ENCODE peak calls at places on chromosomes 1 and 21, in four cellular contexts. One of them, this sample, is unnamed.

GRCh38 chr1:31105646-31106045 is 40.1 kb upstream of the PUM1 start:
- DNase-seq in activated CD4-positive, alpha-beta T cell treated with anti-CD3 and anti-CD28 coated beads for 48 hours: peak
- DNase-seq in CD8-positive, alpha-beta T cell: no peak
- DNase-seq in colonic mucosa: no peak
- DNase-seq in this sample: no peak

GRCh38 chr21:31992391-31992790 is 119.6 kb downstream of the HUNK start:
- DNase-seq in activated CD4-positive, alpha-beta T cell treated with anti-CD3 and anti-CD28 coated beads for 48 hours: no peak
- DNase-seq in CD8-positive, alpha-beta T cell: no peak
- DNase-seq in colonic mucosa: no peak
- DNase-seq in this sample: no peak

GRCh38 chr1:151478140-151478812 is 19.0 kb upstream of the POGZ start:
- DNase-seq in activated CD4-positive, alpha-beta T cell treated with anti-CD3 and anti-CD28 coated beads for 48 hours: no peak
- DNase-seq in CD8-positive, alpha-beta T cell: no peak
- DNase-seq in colonic mucosa: no peak
- DNase-seq in this sample: no peak

GRCh38 chr1:113190930-113191329 is 117.9 kb downstream of the LRIG2 start:
- DNase-seq in activated CD4-positive, alpha-beta T cell treated with anti-CD3 and anti-CD28 coated beads for 48 hours: no peak
- DNase-seq in CD8-positive, alpha-beta T cell: no peak
- DNase-seq in colonic mucosa: no peak
- DNase-seq in this sample: no peak

GRCh38 chr1:32715901-32716311 is 13.3 kb upstream of the SYNC start:
- DNase-seq in activated CD4-positive, alpha-beta T cell treated with anti-CD3 and anti-CD28 coated beads for 48 hours: no peak
- DNase-seq in CD8-positive, alpha-beta T cell: no peak
- DNase-seq in colonic mucosa: no peak
- DNase-seq in this sample: no peak

GRCh38 chr1:61125263-61125662 is 42.9 kb downstream of the NFIA start:
- DNase-seq in activated CD4-positive, alpha-beta T cell treated with anti-CD3 and anti-CD28 coated beads for 48 hours: no peak
- DNase-seq in CD8-positive, alpha-beta T cell: no peak
- DNase-seq in colonic mucosa: no peak
- DNase-seq in this sample: no peak

GRCh38 chr1:119987689-119988088 is 81.8 kb downstream of the NOTCH2 start:
- DNase-seq in activated CD4-positive, alpha-beta T cell treated with anti-CD3 and anti-CD28 coated beads for 48 hours: no peak
- DNase-seq in CD8-positive, alpha-beta T cell: no peak
- DNase-seq in colonic mucosa: no peak
- DNase-seq in this sample: peak

GRCh38 chr1:157622471-157622870 is 24.6 kb upstream of the FCRL4 start:
- DNase-seq in activated CD4-positive, alpha-beta T cell treated with anti-CD3 and anti-CD28 coated beads for 48 hours: no peak
- DNase-seq in CD8-positive, alpha-beta T cell: no peak
- DNase-seq in colonic mucosa: no peak
- DNase-seq in this sample: no peak

GRCh38 chr1:156602557-156602993 is 1.3 kb upstream of the GPATCH4 start:
- DNase-seq in activated CD4-positive, alpha-beta T cell treated with anti-CD3 and anti-CD28 coated beads for 48 hours: peak
- DNase-seq in CD8-positive, alpha-beta T cell: no peak
- DNase-seq in colonic mucosa: peak
- DNase-seq in this sample: no peak

GRCh38 chr1:13583964-13584791 is 546 bp downstream of the PDPN start:
- DNase-seq in activated CD4-positive, alpha-beta T cell treated with anti-CD3 and anti-CD28 coated beads for 48 hours: no peak
- DNase-seq in CD8-positive, alpha-beta T cell: no peak
- DNase-seq in colonic mucosa: no peak
- DNase-seq in this sample: no peak

GRCh38 chr1:6700853-6701436 is 671 bp downstream of the DNAJC11 start:
- DNase-seq in activated CD4-positive, alpha-beta T cell treated with anti-CD3 and anti-CD28 coated beads for 48 hours: peak
- DNase-seq in CD8-positive, alpha-beta T cell: no peak
- DNase-seq in colonic mucosa: no peak
- DNase-seq in this sample: no peak